ENCODE peak calls at places on chromosomes 13 and 19, in eight cellular contexts. K is heart left ventricle, G is heart right ventricle, M is AG04449, N is astrocyte, E is prostate gland, V is endothelial cell, X is fibroblast of mammary gland. T is an unnamed sample.

GRCh38 chr13:97944396-97945029 is 9.0 kb upstream of the IPO5 start:
- DNase-seq in K (no peak), M (no peak), V (no peak), X (peak), E (no peak), G (no peak), N (peak), T (no peak)

GRCh38 chr13:109329175-109329574 is 457.2 kb downstream of the IRS2 start:
- DNase-seq in K (no peak), M (no peak), G (no peak), X (no peak), V (no peak), E (no peak), N (no peak), T (no peak)

GRCh38 chr19:47445937-47446402 is 25.7 kb downstream of the SLC8A2 start:
- DNase-seq in X (no peak), K (no peak), M (no peak), V (peak), G (no peak), N (no peak), E (peak), T (no peak)

GRCh38 chr19:33267706-33268105 is 34.6 kb downstream of the CEBPA start:
- DNase-seq in E (no peak), V (no peak), G (no peak), M (no peak), X (no peak), N (no peak), K (no peak), T (no peak)

GRCh38 chr13:45817833-45818232 is 33.7 kb downstream of the SIAH3 start:
- DNase-seq in V (no peak), X (no peak), G (no peak), K (no peak), M (no peak), N (no peak), E (no peak), T (no peak)

GRCh38 chr13:35164324-35164932 is 222.4 kb downstream of the NBEA start:
- DNase-seq in M (no peak), V (no peak), X (peak), E (no peak), K (no peak), N (peak), G (no peak), T (no peak)

GRCh38 chr19:44869728-44870470 is 21.2 kb upstream of the TOMM40 start:
- DNase-seq in K (peak), M (no peak), N (peak), G (peak), E (no peak), V (no peak), X (peak), T (no peak)

GRCh38 chr19:53624776-53625540 is 6.8 kb upstream of the DPRX start:
- DNase-seq in G (no peak), X (no peak), K (no peak), N (no peak), E (no peak), V (no peak), M (no peak), T (no peak)

DNA sequence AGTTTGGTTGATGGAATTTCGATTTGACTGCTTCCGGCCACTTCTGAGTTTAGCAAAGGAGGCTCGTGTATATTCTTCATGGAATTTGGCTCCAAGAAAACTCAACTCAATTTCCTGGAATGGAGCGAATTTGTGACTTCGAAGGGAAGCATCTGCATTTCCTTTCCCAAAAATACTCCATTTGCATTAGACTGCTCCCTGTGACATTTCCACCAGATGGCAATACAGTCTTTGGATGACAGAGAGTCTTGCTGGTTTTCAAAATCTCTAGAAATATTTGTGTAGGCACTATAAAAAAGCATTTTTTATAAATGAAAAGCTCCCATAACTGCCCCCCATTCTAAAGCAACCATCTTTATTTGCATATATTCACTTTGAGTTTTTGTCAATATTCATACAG is 4.1 kb downstream of the C1QTNF9 start:
- DNase-seq in M (no peak), V (no peak), X (peak), K (no peak), G (no peak), E (no peak), N (no peak), T (no peak)
- TF ChIP-seq CTCF in M (no peak), V (no peak), X (peak), K (peak), G (peak), E (no peak), N (peak), T (no peak)

GRCh38 chr13:102726430-102726829 is 31.6 kb upstream of the METTL21C start:
- DNase-seq in X (peak), K (no peak), G (no peak), V (no peak), M (no peak), E (no peak), N (no peak), T (no peak)

GRCh38 chr13:102729560-102730275 is 34.9 kb upstream of the METTL21C start:
- DNase-seq in X (peak), E (no peak), M (peak), N (peak), V (no peak), K (no peak), G (no peak), T (no peak)

GRCh38 chr13:102721800-102722231 is 27.0 kb upstream of the METTL21C start:
- DNase-seq in V (no peak), M (peak), G (no peak), N (peak), X (peak), K (no peak), E (no peak), T (no peak)

GRCh38 chr13:102724923-102725322 is 30.1 kb upstream of the METTL21C start:
- DNase-seq in E (no peak), K (no peak), N (peak), G (no peak), M (peak), X (peak), V (no peak), T (no peak)
- TF ChIP-seq CTCF in E (peak), K (no peak), N (peak), G (peak), M (peak), X (peak), V (no peak), T (peak)

GRCh38 chr19:13262450-13262849 is 112.2 kb downstream of the IER2 start:
- DNase-seq in M (no peak), E (no peak), X (peak), V (no peak), G (no peak), N (peak), K (no peak), T (no peak)
- TF ChIP-seq CTCF in M (peak), E (peak), X (peak), V (peak), G (peak), N (peak), K (peak), T (peak)

GRCh38 chr19:41570179-41570578 is 5.8 kb upstream of the CEACAM21 start:
- DNase-seq in E (no peak), V (no peak), N (no peak), G (no peak), M (no peak), X (no peak), K (no peak), T (no peak)
- TF ChIP-seq CTCF in E (no peak), V (no peak), N (no peak), G (no peak), M (no peak), X (no peak), K (no peak), T (no peak)

GRCh38 chr13:29713841-29714240 is 118.4 kb upstream of the SLC7A1 start:
- DNase-seq in K (no peak), V (no peak), N (no peak), M (no peak), G (no peak), E (no peak), X (peak), T (no peak)
- TF ChIP-seq CTCF in K (peak), V (peak), N (peak), M (peak), G (peak), E (peak), X (peak), T (peak)

GRCh38 chr13:92307752-92308151 is 909.3 kb downstream of the GPC5 start:
- DNase-seq in G (no peak), M (no peak), N (no peak), V (no peak), X (no peak), K (no peak), E (no peak), T (no peak)
- TF ChIP-seq CTCF in G (no peak), M (no peak), N (no peak), V (no peak), X (no peak), K (no peak), E (no peak), T (no peak)

GRCh38 chr13:113035209-113035800 is 66.3 kb downstream of the MCF2L start:
- DNase-seq in X (no peak), E (no peak), V (no peak), M (no peak), N (no peak), G (no peak), K (no peak), T (no peak)

GRCh38 chr13:113033498-113033897 is 64.5 kb downstream of the MCF2L start:
- DNase-seq in M (no peak), K (no peak), X (no peak), N (no peak), G (no peak), V (peak), E (no peak), T (no peak)

GRCh38 chr13:113033054-113033453 is 64.0 kb downstream of the MCF2L start:
- DNase-seq in N (no peak), V (no peak), G (no peak), E (no peak), K (no peak), X (no peak), M (no peak), T (no peak)

GRCh38 chr13:113036401-113036800 is 67.4 kb downstream of the MCF2L start:
- DNase-seq in K (no peak), N (no peak), V (no peak), E (no peak), M (no peak), G (no peak), X (no peak), T (no peak)

DNA sequence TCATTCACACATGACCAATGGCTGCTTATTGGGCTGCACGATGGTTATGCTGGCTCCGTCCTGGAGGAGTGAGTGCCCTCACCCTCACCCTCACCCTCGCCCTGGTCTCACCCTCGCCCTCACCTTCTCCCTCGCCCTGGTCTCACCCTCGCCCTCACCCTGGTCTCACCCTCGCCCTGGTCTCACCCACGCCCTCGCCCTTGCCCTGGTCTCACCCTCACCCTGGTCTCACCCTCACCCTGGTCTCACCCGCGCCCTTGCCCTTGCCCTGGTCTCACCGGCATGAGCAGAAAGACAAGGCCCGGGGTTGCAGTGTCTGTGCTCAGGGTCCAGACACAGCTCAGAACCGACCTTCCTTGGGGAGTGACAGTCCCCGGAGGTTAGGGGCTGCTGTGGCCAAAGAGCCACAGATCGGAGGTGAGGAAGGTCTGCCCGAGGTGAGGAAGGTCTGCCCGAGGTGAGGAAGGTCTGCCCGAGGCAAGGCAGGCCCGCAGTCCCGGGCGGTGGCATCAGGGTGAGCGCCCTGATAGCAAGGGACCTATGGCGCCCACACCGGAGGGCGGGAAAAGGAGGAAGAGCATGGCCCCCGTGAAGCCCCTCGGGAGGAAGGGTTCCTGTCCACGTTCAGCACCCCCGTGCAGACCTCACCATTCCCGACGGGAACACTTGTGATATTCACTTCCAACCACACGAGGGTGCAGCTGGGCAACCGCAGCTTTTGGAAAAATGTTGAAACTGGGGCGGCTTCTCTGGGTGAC is 65.6 kb downstream of the MCF2L start:
- DNase-seq in G (peak), N (peak), E (peak), M (no peak), K (no peak), X (peak), V (peak), T (no peak)
- TF ChIP-seq CTCF in G (peak), N (peak), E (peak), M (peak), K (peak), X (peak), V (peak), T (peak)